ENCODE peak calls at places on chromosomes 7 and 10, in ten cellular contexts. One of them, this sample, is unnamed.

GRCh38 chr7:55382251-55382650 is 17.1 kb downstream of the LANCL2 start:
- DNase-seq in lower lobe of right lung: no peak
- DNase-seq in uterus: no peak
- DNase-seq in GM12865: no peak
- DNase-seq in heart left ventricle: no peak
- DNase-seq in thoracic aorta: no peak
- DNase-seq in PC-9: no peak
- DNase-seq in HFFc6: no peak
- DNase-seq in stomach: no peak
- DNase-seq in retinal pigment epithelial cell: no peak
- DNase-seq in this sample: no peak

GRCh38 chr7:23476286-23477169 is 6.2 kb upstream of the IGF2BP3 start:
- DNase-seq in GM12865: no peak
- DNase-seq in PC-9: no peak
- DNase-seq in thoracic aorta: no peak
- DNase-seq in heart left ventricle: no peak
- DNase-seq in lower lobe of right lung: no peak
- DNase-seq in retinal pigment epithelial cell: no peak
- DNase-seq in stomach: no peak
- DNase-seq in uterus: no peak
- DNase-seq in HFFc6: no peak
- DNase-seq in this sample: no peak

GRCh38 chr10:92747600-92747999 is 57.8 kb downstream of the HHEX start:
- DNase-seq in PC-9: no peak
- DNase-seq in retinal pigment epithelial cell: no peak
- DNase-seq in heart left ventricle: peak
- DNase-seq in thoracic aorta: no peak
- DNase-seq in GM12865: peak
- DNase-seq in lower lobe of right lung: peak
- DNase-seq in HFFc6: no peak
- DNase-seq in uterus: no peak
- DNase-seq in stomach: no peak
- DNase-seq in this sample: no peak

GRCh38 chr10:95640891-95641315 is 15.6 kb downstream of the ALDH18A1 start:
- DNase-seq in heart left ventricle: no peak
- DNase-seq in PC-9: no peak
- DNase-seq in lower lobe of right lung: no peak
- DNase-seq in GM12865: no peak
- DNase-seq in uterus: no peak
- DNase-seq in thoracic aorta: no peak
- DNase-seq in HFFc6: no peak
- DNase-seq in stomach: no peak
- DNase-seq in retinal pigment epithelial cell: no peak
- DNase-seq in this sample: no peak

GRCh38 chr7:133916621-133917020 is 210.5 kb upstream of the LRGUK start:
- DNase-seq in heart left ventricle: no peak
- DNase-seq in HFFc6: no peak
- DNase-seq in thoracic aorta: no peak
- DNase-seq in stomach: no peak
- DNase-seq in lower lobe of right lung: no peak
- DNase-seq in retinal pigment epithelial cell: no peak
- DNase-seq in PC-9: no peak
- DNase-seq in uterus: no peak
- DNase-seq in GM12865: no peak
- DNase-seq in this sample: no peak

GRCh38 chr10:119120875-119121274 is 17.0 kb downstream of the DENND10 start:
- DNase-seq in PC-9: no peak
- DNase-seq in GM12865: no peak
- DNase-seq in uterus: no peak
- DNase-seq in thoracic aorta: no peak
- DNase-seq in heart left ventricle: no peak
- DNase-seq in retinal pigment epithelial cell: no peak
- DNase-seq in lower lobe of right lung: no peak
- DNase-seq in stomach: no peak
- DNase-seq in HFFc6: no peak
- DNase-seq in this sample: no peak

GRCh38 chr10:121580276-121581116 is 17.7 kb downstream of the FGFR2 start:
- DNase-seq in stomach: no peak
- DNase-seq in GM12865: no peak
- DNase-seq in uterus: no peak
- DNase-seq in lower lobe of right lung: no peak
- DNase-seq in HFFc6: no peak
- DNase-seq in thoracic aorta: no peak
- DNase-seq in heart left ventricle: no peak
- DNase-seq in PC-9: no peak
- DNase-seq in retinal pigment epithelial cell: no peak
- DNase-seq in this sample: no peak

GRCh38 chr7:143229054-143229790 is 7.4 kb downstream of the TAS2R40 start:
- DNase-seq in heart left ventricle: peak
- DNase-seq in GM12865: no peak
- DNase-seq in uterus: no peak
- DNase-seq in retinal pigment epithelial cell: no peak
- DNase-seq in thoracic aorta: no peak
- DNase-seq in lower lobe of right lung: no peak
- DNase-seq in HFFc6: no peak
- DNase-seq in PC-9: no peak
- DNase-seq in stomach: no peak
- DNase-seq in this sample: no peak

GRCh38 chr7:114426824-114427223 is 12.2 kb downstream of the FOXP2 start:
- DNase-seq in retinal pigment epithelial cell: no peak
- DNase-seq in PC-9: no peak
- DNase-seq in HFFc6: peak
- DNase-seq in stomach: no peak
- DNase-seq in GM12865: peak
- DNase-seq in heart left ventricle: no peak
- DNase-seq in thoracic aorta: no peak
- DNase-seq in uterus: no peak
- DNase-seq in lower lobe of right lung: no peak
- DNase-seq in this sample: no peak

GRCh38 chr7:114419441-114420107 is 5.0 kb downstream of the FOXP2 start:
- DNase-seq in lower lobe of right lung: no peak
- DNase-seq in HFFc6: no peak
- DNase-seq in GM12865: no peak
- DNase-seq in stomach: no peak
- DNase-seq in heart left ventricle: no peak
- DNase-seq in PC-9: no peak
- DNase-seq in retinal pigment epithelial cell: no peak
- DNase-seq in thoracic aorta: no peak
- DNase-seq in uterus: no peak
- DNase-seq in this sample: no peak

GRCh38 chr7:114426380-114426779 is 11.8 kb downstream of the FOXP2 start:
- DNase-seq in heart left ventricle: no peak
- DNase-seq in GM12865: no peak
- DNase-seq in stomach: no peak
- DNase-seq in PC-9: no peak
- DNase-seq in retinal pigment epithelial cell: no peak
- DNase-seq in uterus: no peak
- DNase-seq in thoracic aorta: no peak
- DNase-seq in lower lobe of right lung: no peak
- DNase-seq in HFFc6: no peak
- DNase-seq in this sample: no peak

GRCh38 chr7:114423218-114423496 is 8.5 kb downstream of the FOXP2 start:
- DNase-seq in HFFc6: no peak
- DNase-seq in heart left ventricle: no peak
- DNase-seq in PC-9: no peak
- DNase-seq in lower lobe of right lung: no peak
- DNase-seq in stomach: no peak
- DNase-seq in thoracic aorta: no peak
- DNase-seq in retinal pigment epithelial cell: no peak
- DNase-seq in uterus: no peak
- DNase-seq in GM12865: no peak
- DNase-seq in this sample: no peak

DNA sequence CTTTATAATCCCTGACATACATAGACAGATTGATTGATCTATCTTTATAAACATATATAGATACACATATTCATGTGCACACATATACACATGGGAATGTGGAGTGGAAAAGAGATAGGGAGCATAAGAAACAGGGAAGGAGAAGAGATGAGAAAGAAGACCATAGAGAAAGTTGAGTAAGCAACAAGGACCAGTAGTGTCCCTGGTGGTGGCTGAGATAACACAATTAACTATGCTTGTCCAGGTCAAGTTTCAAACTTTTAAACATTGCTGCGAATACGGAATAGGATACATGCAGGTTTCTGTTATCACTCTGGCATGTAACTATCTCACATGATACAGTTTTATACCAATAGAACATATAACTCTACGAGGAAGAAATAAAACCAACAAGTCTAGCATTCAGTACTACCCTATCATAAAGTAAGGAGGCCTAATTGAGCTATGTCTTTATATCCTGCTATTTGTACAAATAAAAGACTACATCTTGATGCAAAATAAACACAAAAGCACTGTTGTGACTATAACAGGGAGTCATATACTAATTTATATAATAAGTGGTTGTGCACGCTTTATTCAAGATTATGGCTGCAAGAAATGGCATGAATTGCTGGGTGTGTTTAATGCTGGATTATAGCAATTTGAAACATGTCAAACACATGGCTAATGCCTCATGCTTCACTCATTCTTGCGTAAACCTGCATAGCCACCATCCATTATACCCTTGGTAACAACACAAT is 8.0 kb downstream of the FOXP2 start:
- DNase-seq in retinal pigment epithelial cell: no peak
- DNase-seq in lower lobe of right lung: no peak
- DNase-seq in GM12865: no peak
- DNase-seq in stomach: no peak
- DNase-seq in heart left ventricle: no peak
- DNase-seq in HFFc6: no peak
- DNase-seq in PC-9: no peak
- DNase-seq in uterus: no peak
- DNase-seq in thoracic aorta: no peak
- DNase-seq in this sample: no peak
- TF ChIP-seq CTCF in retinal pigment epithelial cell: peak
- TF ChIP-seq CTCF in lower lobe of right lung: no peak
- TF ChIP-seq CTCF in GM12865: peak
- TF ChIP-seq CTCF in stomach: peak
- TF ChIP-seq CTCF in heart left ventricle: no peak
- TF ChIP-seq CTCF in HFFc6: peak
- TF ChIP-seq CTCF in PC-9: peak
- TF ChIP-seq CTCF in uterus: no peak
- TF ChIP-seq CTCF in thoracic aorta: no peak
- TF ChIP-seq CTCF in this sample: peak

GRCh38 chr7:128697301-128697905 is 25.3 kb downstream of the GARIN1A start:
- DNase-seq in uterus: no peak
- DNase-seq in retinal pigment epithelial cell: no peak
- DNase-seq in stomach: peak
- DNase-seq in PC-9: peak
- DNase-seq in GM12865: peak
- DNase-seq in heart left ventricle: peak
- DNase-seq in HFFc6: peak
- DNase-seq in lower lobe of right lung: peak
- DNase-seq in thoracic aorta: no peak
- DNase-seq in this sample: peak
- TF ChIP-seq CTCF in uterus: no peak
- TF ChIP-seq CTCF in retinal pigment epithelial cell: peak
- TF ChIP-seq CTCF in stomach: no peak
- TF ChIP-seq CTCF in PC-9: no peak
- TF ChIP-seq CTCF in GM12865: peak
- TF ChIP-seq CTCF in heart left ventricle: peak
- TF ChIP-seq CTCF in HFFc6: peak
- TF ChIP-seq CTCF in lower lobe of right lung: no peak
- TF ChIP-seq CTCF in thoracic aorta: no peak
- TF ChIP-seq CTCF in this sample: no peak

GRCh38 chr7:148704966-148705365 is 6.3 kb downstream of the CUL1 start:
- DNase-seq in uterus: no peak
- DNase-seq in lower lobe of right lung: no peak
- DNase-seq in retinal pigment epithelial cell: no peak
- DNase-seq in GM12865: no peak
- DNase-seq in PC-9: no peak
- DNase-seq in HFFc6: no peak
- DNase-seq in thoracic aorta: no peak
- DNase-seq in heart left ventricle: no peak
- DNase-seq in stomach: no peak
- DNase-seq in this sample: no peak

GRCh38 chr7:148704189-148704588 is 5.5 kb downstream of the CUL1 start:
- DNase-seq in stomach: no peak
- DNase-seq in thoracic aorta: no peak
- DNase-seq in lower lobe of right lung: no peak
- DNase-seq in HFFc6: no peak
- DNase-seq in GM12865: no peak
- DNase-seq in heart left ventricle: no peak
- DNase-seq in uterus: no peak
- DNase-seq in retinal pigment epithelial cell: no peak
- DNase-seq in PC-9: no peak
- DNase-seq in this sample: no peak

GRCh38 chr7:148701414-148701813 is 2.7 kb downstream of the CUL1 start:
- DNase-seq in HFFc6: no peak
- DNase-seq in stomach: no peak
- DNase-seq in PC-9: no peak
- DNase-seq in heart left ventricle: no peak
- DNase-seq in lower lobe of right lung: no peak
- DNase-seq in GM12865: no peak
- DNase-seq in uterus: no peak
- DNase-seq in thoracic aorta: no peak
- DNase-seq in retinal pigment epithelial cell: no peak
- DNase-seq in this sample: no peak

GRCh38 chr7:148700693-148701092 is 2.0 kb downstream of the CUL1 start:
- DNase-seq in retinal pigment epithelial cell: peak
- DNase-seq in lower lobe of right lung: no peak
- DNase-seq in heart left ventricle: no peak
- DNase-seq in uterus: no peak
- DNase-seq in PC-9: peak
- DNase-seq in stomach: no peak
- DNase-seq in GM12865: peak
- DNase-seq in thoracic aorta: no peak
- DNase-seq in HFFc6: no peak
- DNase-seq in this sample: peak

DNA sequence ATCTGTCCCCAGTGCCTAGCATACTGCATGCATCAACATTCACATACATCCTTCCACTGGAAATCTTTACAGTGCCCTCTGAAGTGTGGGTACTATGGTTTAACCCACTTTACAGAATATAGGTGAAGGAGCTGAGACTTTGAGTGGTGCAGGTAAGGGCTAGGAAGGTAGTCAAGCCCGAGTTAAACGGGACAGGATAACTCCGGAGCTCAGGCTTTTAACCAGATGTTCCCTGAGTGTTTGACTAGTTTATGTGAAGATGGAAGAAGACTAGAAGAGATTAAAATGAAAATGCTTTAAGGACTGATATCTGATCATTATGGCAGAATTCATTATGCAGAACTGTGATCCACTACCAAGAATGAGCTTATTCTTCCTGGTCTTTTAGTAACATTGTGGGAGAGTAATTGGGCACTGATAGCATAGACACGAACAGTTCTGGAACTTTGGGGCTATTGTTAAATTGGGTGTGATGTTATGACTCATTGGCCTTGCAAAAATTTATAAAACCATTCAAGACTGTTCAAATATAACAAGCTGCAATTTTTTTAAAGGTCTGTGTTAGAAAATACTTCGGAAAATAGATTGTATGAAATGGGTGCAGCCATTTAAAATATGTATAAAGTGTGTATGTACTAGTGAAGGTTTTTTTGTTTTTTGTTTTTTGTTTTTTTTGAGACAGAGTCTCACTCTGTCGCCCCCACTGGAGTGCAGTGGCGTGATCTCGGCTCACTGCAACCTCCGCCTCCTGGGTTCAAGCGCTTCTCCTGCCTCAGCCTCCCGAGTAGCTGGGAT is 4.4 kb downstream of the CUL1 start:
- DNase-seq in thoracic aorta: no peak
- DNase-seq in retinal pigment epithelial cell: no peak
- DNase-seq in heart left ventricle: no peak
- DNase-seq in uterus: no peak
- DNase-seq in stomach: no peak
- DNase-seq in HFFc6: no peak
- DNase-seq in lower lobe of right lung: no peak
- DNase-seq in GM12865: no peak
- DNase-seq in PC-9: no peak
- DNase-seq in this sample: no peak
- TF ChIP-seq CTCF in thoracic aorta: no peak
- TF ChIP-seq CTCF in retinal pigment epithelial cell: no peak
- TF ChIP-seq CTCF in heart left ventricle: no peak
- TF ChIP-seq CTCF in uterus: no peak
- TF ChIP-seq CTCF in stomach: no peak
- TF ChIP-seq CTCF in HFFc6: no peak
- TF ChIP-seq CTCF in lower lobe of right lung: no peak
- TF ChIP-seq CTCF in GM12865: no peak
- TF ChIP-seq CTCF in PC-9: no peak
- TF ChIP-seq CTCF in this sample: no peak

GRCh38 chr10:78942006-78942405 is 126.8 kb upstream of the ZMIZ1 start:
- DNase-seq in heart left ventricle: no peak
- DNase-seq in PC-9: no peak
- DNase-seq in thoracic aorta: no peak
- DNase-seq in retinal pigment epithelial cell: no peak
- DNase-seq in lower lobe of right lung: peak
- DNase-seq in HFFc6: no peak
- DNase-seq in GM12865: no peak
- DNase-seq in uterus: no peak
- DNase-seq in stomach: no peak
- DNase-seq in this sample: no peak

GRCh38 chr10:78947226-78947625 is 121.5 kb upstream of the ZMIZ1 start:
- DNase-seq in PC-9: peak
- DNase-seq in heart left ventricle: no peak
- DNase-seq in HFFc6: no peak
- DNase-seq in stomach: no peak
- DNase-seq in retinal pigment epithelial cell: no peak
- DNase-seq in uterus: no peak
- DNase-seq in thoracic aorta: no peak
- DNase-seq in lower lobe of right lung: no peak
- DNase-seq in GM12865: no peak
- DNase-seq in this sample: no peak

GRCh38 chr10:78945838-78946237 is 122.9 kb upstream of the ZMIZ1 start:
- DNase-seq in PC-9: no peak
- DNase-seq in GM12865: no peak
- DNase-seq in thoracic aorta: no peak
- DNase-seq in heart left ventricle: no peak
- DNase-seq in retinal pigment epithelial cell: no peak
- DNase-seq in stomach: no peak
- DNase-seq in uterus: no peak
- DNase-seq in HFFc6: no peak
- DNase-seq in lower lobe of right lung: no peak
- DNase-seq in this sample: no peak

GRCh38 chr10:78947733-78948132 is 121.0 kb upstream of the ZMIZ1 start:
- DNase-seq in uterus: no peak
- DNase-seq in lower lobe of right lung: no peak
- DNase-seq in retinal pigment epithelial cell: no peak
- DNase-seq in PC-9: no peak
- DNase-seq in HFFc6: no peak
- DNase-seq in thoracic aorta: no peak
- DNase-seq in heart left ventricle: no peak
- DNase-seq in GM12865: no peak
- DNase-seq in stomach: no peak
- DNase-seq in this sample: no peak

DNA sequence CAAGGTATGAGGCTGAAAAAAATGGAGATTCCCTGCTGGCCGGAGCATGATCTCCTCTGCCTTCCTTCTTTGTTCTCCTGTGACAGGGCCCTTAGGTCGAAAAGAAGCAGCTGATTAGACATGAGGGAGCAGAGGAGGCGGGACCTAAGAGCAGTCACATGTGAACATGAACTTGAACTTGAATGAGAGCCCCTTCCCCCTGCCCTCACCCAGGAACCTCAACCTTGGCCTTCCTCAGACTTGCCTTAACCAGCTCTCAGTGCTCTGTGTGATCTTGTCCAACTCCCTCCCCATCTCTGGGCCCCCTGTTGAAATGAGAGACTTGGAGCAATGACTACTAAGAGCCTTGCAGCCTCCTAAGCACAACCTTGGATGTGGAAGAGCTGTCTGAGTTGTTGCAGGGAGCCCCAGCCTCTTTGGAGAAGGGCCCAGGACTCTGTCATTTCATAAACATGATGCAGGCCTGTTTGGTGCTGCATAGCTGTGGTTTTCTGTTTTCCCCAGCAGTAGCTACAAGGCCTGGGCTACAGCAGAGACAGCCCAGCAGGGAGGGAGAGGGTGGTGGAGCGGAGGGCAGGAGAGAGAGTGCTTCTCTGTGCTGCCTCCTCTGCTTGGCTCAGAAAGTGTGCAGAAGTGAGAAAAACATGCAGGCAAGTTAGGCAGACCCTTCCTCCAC is 124.0 kb upstream of the ZMIZ1 start:
- DNase-seq in uterus: peak
- DNase-seq in PC-9: peak
- DNase-seq in stomach: peak
- DNase-seq in HFFc6: peak
- DNase-seq in heart left ventricle: peak
- DNase-seq in thoracic aorta: no peak
- DNase-seq in retinal pigment epithelial cell: peak
- DNase-seq in lower lobe of right lung: peak
- DNase-seq in GM12865: no peak
- DNase-seq in this sample: no peak
- TF ChIP-seq CTCF in uterus: no peak
- TF ChIP-seq CTCF in PC-9: no peak
- TF ChIP-seq CTCF in stomach: no peak
- TF ChIP-seq CTCF in HFFc6: peak
- TF ChIP-seq CTCF in heart left ventricle: no peak
- TF ChIP-seq CTCF in thoracic aorta: no peak
- TF ChIP-seq CTCF in retinal pigment epithelial cell: no peak
- TF ChIP-seq CTCF in lower lobe of right lung: no peak
- TF ChIP-seq CTCF in GM12865: no peak
- TF ChIP-seq CTCF in this sample: no peak